ENCODE peak calls at places on chromosomes 6 and 20, in six cellular contexts. M, N, E, V, P and I are unnamed samples.
A peak's percentile ranks its signal among the peaks of the same experiment; 100 is the strongest.

GRCh38 chr20:39103732-39104131 is 141.6 kb downstream of the DHX35 start:
- DNase-seq in V (no peak), N (no peak), M (no peak), E (no peak), P (no peak), I (no peak)

GRCh38 chr6:136129365-136129764 is 120.7 kb downstream of the MTFR2 start:
- DNase-seq in E (no peak), V (no peak), M (no peak), P (no peak), N (no peak), I (no peak)

GRCh38 chr6:132365319-132365907 is 35.9 kb downstream of the MOXD1 start:
- DNase-seq in M (no peak), E (no peak), P (no peak), N (no peak), V (no peak), I (no peak)

GRCh38 chr6:152185158-152185574 is 377.7 kb downstream of the ESR1 start:
- DNase-seq in M (no peak), N (no peak), V (no peak), P (no peak), E (no peak), I (no peak)

GRCh38 chr6:3822747-3823445 is 26.3 kb upstream of the FAM50B start:
- DNase-seq in V (no peak), E (no peak), P (no peak), M (no peak), N (peak; percentile 41), I (no peak)

GRCh38 chr6:132934496-132934895 is 120.1 kb downstream of the RPS12 start:
- DNase-seq in V (no peak), N (no peak), M (no peak), E (no peak), P (no peak), I (no peak)

GRCh38 chr6:142457638-142458406 is 156.0 kb downstream of the ADGRG6 start:
- DNase-seq in E (no peak), P (no peak), M (no peak), V (no peak), N (no peak), I (no peak)

GRCh38 chr6:105484238-105485161 is 81.6 kb upstream of the PREP start:
- DNase-seq in E (no peak), V (no peak), M (no peak), N (no peak), P (no peak), I (peak; percentile 25)

GRCh38 chr20:19943021-19943659 is 74.0 kb upstream of the NAA20 start:
- DNase-seq in M (no peak), E (no peak), V (peak; percentile 56), P (no peak), N (no peak), I (no peak)

GRCh38 chr6:31585531-31585930 is 546 bp upstream of the LST1 start:
- DNase-seq in M (no peak), P (no peak), E (no peak), N (no peak), V (no peak), I (peak; percentile 71)

GRCh38 chr20:49769125-49769581 is 43.5 kb upstream of the SLC9A8 start:
- DNase-seq in N (no peak), P (no peak), E (no peak), V (no peak), M (no peak), I (no peak)

GRCh38 chr20:17430515-17430914 is 100.7 kb downstream of the BFSP1 start:
- DNase-seq in N (no peak), P (no peak), E (no peak), V (no peak), M (no peak), I (no peak)

GRCh38 chr20:50916934-50917333 is 14.3 kb downstream of the ADNP start:
- DNase-seq in E (no peak), N (no peak), V (no peak), P (no peak), M (no peak), I (no peak)
- H3K36me3 ChIP-seq in E (no peaks in the 10 kb centered on the region), N (no peaks in the 10 kb centered on the region), V (no peaks in the 10 kb centered on the region), P (no peaks in the 10 kb centered on the region), M (no peaks in the 10 kb centered on the region), I (peaks cover 80% of the 10 kb centered on the region)

GRCh38 chr6:158630944-158631616 is 13.5 kb downstream of the DYNLT1 start:
- DNase-seq in P (peak; percentile 71), N (peak; percentile 34), V (peak; percentile 79), M (peak; percentile 61), E (peak; percentile 63), I (no peak)
- H3K36me3 ChIP-seq in P (peaks cover 64% of the 10 kb centered on the region), N (no peaks in the 10 kb centered on the region), V (no peaks in the 10 kb centered on the region), M (no peaks in the 10 kb centered on the region), E (no peaks in the 10 kb centered on the region), I (peaks cover 93% of the 10 kb centered on the region)

GRCh38 chr6:106568518-106568917 is 60.8 kb downstream of the RTN4IP1 start:
- DNase-seq in V (no peak), M (no peak), N (no peak), P (no peak), E (no peak), I (no peak)

GRCh38 chr6:106562001-106562400 is 67.3 kb downstream of the RTN4IP1 start:
- DNase-seq in P (no peak), N (no peak), M (no peak), V (no peak), E (no peak), I (no peak)

GRCh38 chr6:106563614-106564013 is 65.7 kb downstream of the RTN4IP1 start:
- DNase-seq in N (no peak), E (no peak), V (no peak), P (no peak), M (no peak), I (no peak)

GRCh38 chr6:106560966-106561740 is 68.1 kb downstream of the RTN4IP1 start:
- DNase-seq in M (no peak), E (no peak), V (no peak), N (no peak), P (no peak), I (no peak)

GRCh38 chr6:106564476-106564875 is 64.8 kb downstream of the RTN4IP1 start:
- DNase-seq in E (no peak), N (no peak), M (no peak), P (no peak), V (no peak), I (no peak)
- H3K36me3 ChIP-seq in E (no peaks in the 10 kb centered on the region), N (no peaks in the 10 kb centered on the region), M (peaks cover 15% of the 10 kb centered on the region), P (peaks cover 49% of the 10 kb centered on the region), V (no peaks in the 10 kb centered on the region), I (no peaks in the 10 kb centered on the region)

DNA sequence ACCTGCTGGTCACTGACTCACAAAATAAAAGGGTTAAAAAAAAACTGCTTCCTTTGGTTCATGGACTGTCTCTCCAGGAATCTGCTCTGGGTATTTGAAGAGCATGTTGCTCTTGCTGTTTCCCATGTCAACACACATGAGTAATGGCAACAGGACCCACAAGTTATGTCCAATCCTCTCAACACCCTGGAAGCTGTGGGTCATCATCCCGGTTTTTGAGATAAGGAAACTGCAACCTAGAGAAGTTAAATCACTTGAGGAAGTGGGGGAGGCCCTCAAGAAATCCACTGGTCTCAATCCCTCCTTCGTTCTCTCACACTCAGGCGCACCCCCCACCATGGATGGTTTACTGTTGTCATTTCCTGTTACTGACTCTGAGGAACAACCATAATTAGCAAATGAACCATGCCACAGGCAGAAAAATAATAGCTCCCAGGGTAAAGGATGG is 12.4 kb downstream of the MAP1LC3A start:
- DNase-seq in P (no peak), M (no peak), V (no peak), N (no peak), E (no peak), I (peak; percentile 73)
- H3K36me3 ChIP-seq in P (no peaks in the 10 kb centered on the region), M (no peaks in the 10 kb centered on the region), V (peaks cover 10% of the 10 kb centered on the region), N (no peaks in the 10 kb centered on the region), E (no peaks in the 10 kb centered on the region), I (peaks cover 17% of the 10 kb centered on the region)